ENCODE peak calls at places on chromosomes 1 and 21, in four cellular contexts. One of them, this sample, is unnamed.

GRCh38 chr1:225461533-225462428 is 33.9 kb upstream of the LBR start:
- DNase-seq in GM12878: no peak
- DNase-seq in HepG2: no peak
- DNase-seq in K562: no peak
- DNase-seq in this sample: no peak

GRCh38 chr1:204924013-204924759 is 53.5 kb downstream of the NFASC start:
- DNase-seq in K562: no peak
- DNase-seq in HepG2: peak
- DNase-seq in GM12878: no peak
- DNase-seq in this sample: no peak

GRCh38 chr1:207017615-207018559 is 14.7 kb downstream of the C1orf116 start:
- DNase-seq in HepG2: no peak
- DNase-seq in GM12878: no peak
- DNase-seq in K562: peak
- DNase-seq in this sample: no peak

GRCh38 chr1:67250051-67250653 is 57.5 kb upstream of the IL12RB2 start:
- DNase-seq in HepG2: no peak
- DNase-seq in K562: no peak
- DNase-seq in GM12878: no peak
- DNase-seq in this sample: no peak

GRCh38 chr1:33180226-33181037 is 1.4 kb downstream of the TRIM62 start:
- DNase-seq in K562: peak
- DNase-seq in HepG2: peak
- DNase-seq in GM12878: peak
- DNase-seq in this sample: peak

GRCh38 chr1:42886046-42886739 is 39.8 kb downstream of the ZNF691 start:
- DNase-seq in GM12878: no peak
- DNase-seq in HepG2: no peak
- DNase-seq in K562: no peak
- DNase-seq in this sample: no peak

GRCh38 chr1:236982380-236982779 is 21.9 kb downstream of the MT1HL1 start:
- DNase-seq in HepG2: no peak
- DNase-seq in K562: no peak
- DNase-seq in GM12878: no peak
- DNase-seq in this sample: no peak

GRCh38 chr21:34545079-34545884 is 33.3 kb upstream of the KCNE1 start:
- DNase-seq in K562: no peak
- DNase-seq in HepG2: peak
- DNase-seq in GM12878: peak
- DNase-seq in this sample: no peak

GRCh38 chr1:116820362-116820761 is 66.1 kb downstream of the CD2 start:
- DNase-seq in GM12878: no peak
- DNase-seq in K562: no peak
- DNase-seq in HepG2: no peak
- DNase-seq in this sample: no peak

GRCh38 chr1:5758859-5759578 is 233.2 kb downstream of the NPHP4 start:
- DNase-seq in GM12878: no peak
- DNase-seq in HepG2: no peak
- DNase-seq in K562: no peak
- DNase-seq in this sample: no peak

GRCh38 chr1:154937988-154938386 is 1.5 kb upstream of the PMVK start:
- DNase-seq in GM12878: no peak
- DNase-seq in HepG2: no peak
- DNase-seq in K562: no peak
- DNase-seq in this sample: no peak

GRCh38 chr1:17227358-17227915 is 21.5 kb upstream of the PADI3 start:
- DNase-seq in HepG2: no peak
- DNase-seq in K562: no peak
- DNase-seq in GM12878: no peak
- DNase-seq in this sample: no peak
- TF ChIP-seq BRCA1 in HepG2: no peak
- TF ChIP-seq BRCA1 in K562: no peak
- TF ChIP-seq BRCA1 in GM12878: no peak
- TF ChIP-seq BRCA1 in this sample: no peak

GRCh38 chr1:1434131-1434811 is 1.2 kb upstream of the VWA1 start:
- DNase-seq in K562: no peak
- DNase-seq in HepG2: peak
- DNase-seq in GM12878: no peak
- DNase-seq in this sample: peak

GRCh38 chr1:1433804-1434130 is 1.7 kb upstream of the VWA1 start:
- DNase-seq in GM12878: no peak
- DNase-seq in K562: no peak
- DNase-seq in HepG2: no peak
- DNase-seq in this sample: no peak

GRCh38 chr1:1431845-1432565 is 3.5 kb upstream of the VWA1 start:
- DNase-seq in K562: peak
- DNase-seq in GM12878: no peak
- DNase-seq in HepG2: peak
- DNase-seq in this sample: peak

GRCh38 chr1:1432566-1432950 is 2.9 kb upstream of the VWA1 start:
- DNase-seq in K562: no peak
- DNase-seq in GM12878: no peak
- DNase-seq in HepG2: no peak
- DNase-seq in this sample: no peak

DNA sequence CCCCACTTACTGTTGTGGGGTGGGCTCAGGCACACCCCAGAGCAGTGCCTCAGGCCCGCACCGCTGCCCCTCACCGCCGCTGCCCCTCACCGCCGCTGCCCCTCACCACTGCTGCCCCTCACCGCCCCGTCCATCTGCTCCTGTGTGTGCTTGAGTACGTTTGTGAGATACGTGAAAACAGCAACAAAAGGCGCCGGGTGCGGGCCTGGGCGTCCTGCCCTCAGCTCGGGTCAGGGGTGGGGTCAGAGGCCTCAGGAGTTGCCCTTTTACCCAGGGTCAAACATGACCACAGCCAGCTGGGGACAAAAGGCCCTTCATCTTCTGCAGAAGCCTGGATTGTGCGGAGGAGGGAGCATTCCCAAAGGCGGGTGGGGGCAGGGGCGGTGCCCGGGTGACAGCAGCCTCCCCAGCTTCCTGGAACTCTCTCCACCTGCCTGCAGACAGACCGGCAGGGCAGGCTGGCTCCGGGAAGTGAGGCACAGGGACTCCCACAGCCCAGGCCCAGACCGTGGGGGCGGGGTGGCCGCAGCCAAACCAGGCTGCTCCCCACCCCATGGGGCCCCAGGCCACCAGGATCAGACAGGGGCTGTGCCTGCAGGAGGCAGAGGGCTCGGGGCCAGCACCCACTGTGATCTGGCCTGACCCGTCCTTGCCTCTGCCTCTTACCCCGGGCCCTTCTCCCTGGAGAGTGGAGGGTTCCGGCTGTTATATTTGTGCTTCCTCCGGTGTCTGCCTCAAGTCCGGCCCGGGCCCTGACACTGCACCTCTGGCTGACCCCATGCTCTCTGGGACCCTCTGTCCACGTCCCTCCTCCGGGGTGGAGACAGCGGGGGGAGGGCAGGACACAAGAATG is 2.3 kb upstream of the VWA1 start:
- DNase-seq in K562: peak
- DNase-seq in GM12878: no peak
- DNase-seq in HepG2: peak
- DNase-seq in this sample: peak
- TF ChIP-seq CHD2 in K562: no peak
- TF ChIP-seq CHD2 in GM12878: no peak
- TF ChIP-seq CHD2 in HepG2: peak
- TF ChIP-seq CHD2 in this sample: no peak

GRCh38 chr1:177586429-177586828 is 383.4 kb downstream of the SEC16B start:
- DNase-seq in HepG2: no peak
- DNase-seq in GM12878: no peak
- DNase-seq in K562: no peak
- DNase-seq in this sample: no peak
- TF ChIP-seq BRCA1 in HepG2: no peak
- TF ChIP-seq BRCA1 in GM12878: no peak
- TF ChIP-seq BRCA1 in K562: no peak
- TF ChIP-seq BRCA1 in this sample: no peak

DNA sequence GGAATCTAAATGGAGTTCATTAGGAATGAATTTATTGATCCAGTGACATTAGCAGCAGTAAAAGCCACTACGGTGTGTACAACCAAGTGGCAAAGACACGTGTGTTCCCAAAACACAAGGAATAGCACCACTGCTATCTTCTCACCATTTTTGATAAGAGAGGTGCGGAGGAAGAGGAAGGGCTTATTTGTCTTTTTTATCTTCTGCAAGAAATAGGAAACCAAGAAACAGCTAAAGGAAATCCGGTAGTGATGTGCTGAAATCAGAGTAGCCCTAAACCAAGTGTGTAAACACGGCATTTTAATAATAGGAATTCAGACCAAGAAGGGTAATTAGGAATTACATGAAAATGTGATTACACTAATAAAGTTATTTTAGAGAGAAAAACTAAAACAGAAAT is 9.1 kb upstream of the SCYL3 start:
- DNase-seq in HepG2: no peak
- DNase-seq in GM12878: no peak
- DNase-seq in K562: no peak
- DNase-seq in this sample: no peak
- TF ChIP-seq CHD2 in HepG2: no peak
- TF ChIP-seq CHD2 in GM12878: no peak
- TF ChIP-seq CHD2 in K562: no peak
- TF ChIP-seq CHD2 in this sample: no peak